ENCODE peak calls at places on chromosome 15, in seven cellular contexts. F is NCI-H1417; G is cardiac fibroblast; Q is stimulated activated CD8-positive, alpha-beta memory T cell treated with anti-CD3 and anti-CD28 coated beads, Interleukin-4, amount 100 ng/mL, for 1 hour; D is M059J; E is stimulated activated CD4-positive, alpha-beta T cell treated with anti-CD3 and anti-CD28 coated beads, Interleukin-12 subunit alpha, Interleukin-12 subunit beta, amount 100 ng/mL, for 24 hours; X is Calu3. K is an unnamed sample.

GRCh38 chr15:30043211-30043655 is 39.5 kb upstream of the GOLGA8J start:
- DNase-seq in F (peak), G (peak), Q (no peak), D (peak), E (no peak), X (no peak), K (peak)

GRCh38 chr15:34914316-34914715 is 55.2 kb downstream of the AQR start:
- DNase-seq in F (no peak), G (no peak), Q (no peak), D (no peak), E (no peak), X (no peak), K (no peak)

GRCh38 chr15:67127925-67128324 is 62.5 kb downstream of the SMAD3 start:
- DNase-seq in F (no peak), G (peak), Q (no peak), D (peak), E (no peak), X (no peak), K (peak)

GRCh38 chr15:69424748-69425413 is 10.7 kb downstream of the KIF23 start:
- DNase-seq in F (no peak), G (peak), Q (no peak), D (peak), E (no peak), X (no peak), K (peak)

GRCh38 chr15:66721020-66721419 is 19.0 kb downstream of the SMAD6 start:
- DNase-seq in F (no peak), G (no peak), Q (no peak), D (no peak), E (no peak), X (no peak), K (no peak)

GRCh38 chr15:74335396-74335795 is 32.0 kb downstream of the CYP11A1 start:
- DNase-seq in F (no peak), G (no peak), Q (no peak), D (no peak), E (no peak), X (no peak), K (no peak)

GRCh38 chr15:64193971-64194370 is 31.1 kb upstream of the PPIB start:
- DNase-seq in F (no peak), G (no peak), Q (no peak), D (no peak), E (no peak), X (no peak), K (no peak)

GRCh38 chr15:33243869-33244268 is 49.4 kb upstream of the FMN1 start:
- DNase-seq in F (no peak), G (peak), Q (no peak), D (peak), E (no peak), X (no peak), K (peak)

GRCh38 chr15:97672586-97672985 is 287.9 kb upstream of the ARRDC4 start:
- DNase-seq in F (no peak), G (no peak), Q (no peak), D (no peak), E (no peak), X (no peak), K (no peak)

GRCh38 chr15:59307164-59307535 is 65.5 kb downstream of the MYO1E start:
- DNase-seq in F (no peak), G (no peak), Q (no peak), D (no peak), E (no peak), X (no peak), K (no peak)

GRCh38 chr15:79078763-79079395 is 11.7 kb downstream of the RASGRF1 start:
- DNase-seq in F (no peak), G (no peak), Q (no peak), D (no peak), E (no peak), X (no peak), K (no peak)

GRCh38 chr15:66691727-66692126 is 10.3 kb upstream of the SMAD6 start:
- DNase-seq in F (no peak), G (no peak), Q (no peak), D (no peak), E (no peak), X (no peak), K (no peak)

GRCh38 chr15:66657062-66658020 is 44.7 kb upstream of the SMAD6 start:
- DNase-seq in F (no peak), G (no peak), Q (no peak), D (no peak), E (no peak), X (no peak), K (no peak)

GRCh38 chr15:79329186-79329611 is 18.3 kb downstream of the TMED3 start:
- DNase-seq in F (no peak), G (peak), Q (no peak), D (peak), E (no peak), X (no peak), K (peak)

GRCh38 chr15:77599899-77600298 is 32.8 kb downstream of the LINGO1 start:
- DNase-seq in F (no peak), G (peak), Q (no peak), D (peak), E (no peak), X (no peak), K (peak)

GRCh38 chr15:51006336-51006985 is 88.2 kb downstream of the TNFAIP8L3 start:
- DNase-seq in F (no peak), G (no peak), Q (no peak), D (no peak), E (no peak), X (no peak), K (no peak)

GRCh38 chr15:75034615-75035014 is 11.2 kb downstream of the PPCDC start:
- DNase-seq in F (no peak), G (no peak), Q (no peak), D (no peak), E (no peak), X (no peak), K (no peak)

GRCh38 chr15:85967553-85967952 is 112.1 kb upstream of the AGBL1 start:
- DNase-seq in F (no peak), G (no peak), Q (no peak), D (no peak), E (no peak), X (no peak), K (no peak)

GRCh38 chr15:64837502-64837901 is 4.2 kb upstream of the PLEKHO2 start:
- DNase-seq in F (no peak), G (no peak), Q (no peak), D (no peak), E (no peak), X (no peak), K (no peak)

GRCh38 chr15:75751116-75751875 is 38.6 kb upstream of the CSPG4 start:
- DNase-seq in F (no peak), G (no peak), Q (no peak), D (no peak), E (no peak), X (no peak), K (no peak)

GRCh38 chr15:101444015-101444414 is 45.5 kb downstream of the PCSK6 start:
- DNase-seq in F (no peak), G (no peak), Q (no peak), D (no peak), E (no peak), X (no peak), K (no peak)

GRCh38 chr15:99511865-99512632 is 53.7 kb upstream of the MEF2A start:
- DNase-seq in F (no peak), G (peak), Q (no peak), D (no peak), E (no peak), X (no peak), K (no peak)

GRCh38 chr15:73950479-73951043 is 24.3 kb downstream of the LOXL1 start:
- DNase-seq in F (peak), G (peak), Q (no peak), D (no peak), E (no peak), X (no peak), K (no peak)

GRCh38 chr15:45583731-45584639 is 3.2 kb upstream of the BLOC1S6 start:
- DNase-seq in F (no peak), G (no peak), Q (no peak), D (peak), E (no peak), X (no peak), K (no peak)

GRCh38 chr15:95024388-95024787 is 793.0 kb downstream of the MCTP2 start:
- DNase-seq in F (no peak), G (peak), Q (no peak), D (peak), E (no peak), X (peak), K (peak)

GRCh38 chr15:82021992-82022391 is 23.8 kb downstream of the MEX3B start:
- DNase-seq in F (peak), G (peak), Q (no peak), D (no peak), E (no peak), X (no peak), K (peak)

GRCh38 chr15:72306211-72306785 is 13.7 kb downstream of the CELF6 start:
- DNase-seq in F (peak), G (peak), Q (peak), D (peak), E (no peak), X (no peak), K (peak)

GRCh38 chr15:42059661-42060476 is 34.5 kb downstream of the PLA2G4D start:
- DNase-seq in F (peak), G (peak), Q (peak), D (peak), E (peak), X (peak), K (peak)

GRCh38 chr15:65856821-65857455 is 12.4 kb upstream of the RAB11A start:
- DNase-seq in F (peak), G (peak), Q (peak), D (peak), E (peak), X (peak), K (peak)

GRCh38 chr15:59339252-59339672 is 33.4 kb downstream of the MYO1E start:
- DNase-seq in F (no peak), G (peak), Q (no peak), D (no peak), E (no peak), X (no peak), K (peak)

GRCh38 chr15:67101981-67102929 is 36.9 kb downstream of the SMAD3 start:
- DNase-seq in F (no peak), G (peak), Q (no peak), D (peak), E (no peak), X (no peak), K (peak)

GRCh38 chr15:82750831-82751181 is 41.1 kb upstream of the AP3B2 start:
- DNase-seq in F (no peak), G (peak), Q (no peak), D (peak), E (no peak), X (peak), K (peak)

GRCh38 chr15:32870240-32871033 is 152.6 kb downstream of the GREM1 start:
- DNase-seq in F (no peak), G (peak), Q (no peak), D (peak), E (no peak), X (no peak), K (peak)

GRCh38 chr15:39855400-39855799 is 64.7 kb downstream of the GPR176 start:
- DNase-seq in F (no peak), G (peak), Q (no peak), D (no peak), E (no peak), X (no peak), K (no peak)

GRCh38 chr15:33584797-33585196 is 274.0 kb downstream of the RYR3 start:
- DNase-seq in F (no peak), G (peak), Q (no peak), D (peak), E (no peak), X (no peak), K (peak)

GRCh38 chr15:70447927-70448698 is 315.2 kb downstream of the UACA start:
- DNase-seq in F (no peak), G (no peak), Q (no peak), D (no peak), E (peak), X (no peak), K (no peak)

GRCh38 chr15:53522878-53523455 is 236.5 kb downstream of the WDR72 start:
- DNase-seq in F (no peak), G (no peak), Q (no peak), D (no peak), E (no peak), X (no peak), K (peak)

GRCh38 chr15:42130246-42130986 is 26.0 kb downstream of the PLA2G4F start:
- DNase-seq in F (no peak), G (no peak), Q (no peak), D (no peak), E (no peak), X (no peak), K (no peak)

GRCh38 chr15:25394893-25395292 is 43.9 kb downstream of the UBE3A start:
- DNase-seq in F (no peak), G (no peak), Q (no peak), D (no peak), E (no peak), X (no peak), K (no peak)